ENCODE peak calls at places on chromosomes 3 and 15, in ten cellular contexts. Z is hepatocyte, I is IMR-90, O is neuronal stem cell, T is H9, M is OCI-LY7, F is PC-3, Q is SK-N-SH, A is MM.1S, P is mesenchymal stem cell. K is an unnamed sample.

GRCh38 chr15:87348746-87349145 is 907.8 kb downstream of the NTRK3 start:
- DNase-seq in Z (peak), I (peak), O (no peak), T (no peak), M (no peak), F (peak), Q (no peak), A (no peak), P (peak), K (no peak)

GRCh38 chr3:188339410-188340295 is 185.7 kb downstream of the LPP start:
- DNase-seq in Z (no peak), I (no peak), O (no peak), T (no peak), M (no peak), F (no peak), Q (no peak), A (no peak), P (no peak), K (no peak)

GRCh38 chr3:187997490-187997889 is 156.5 kb upstream of the LPP start:
- DNase-seq in Z (no peak), I (peak), O (no peak), T (no peak), M (no peak), F (no peak), Q (no peak), A (no peak), P (peak), K (no peak)

GRCh38 chr3:188187055-188187454 is 33.1 kb downstream of the LPP start:
- DNase-seq in Z (no peak), I (no peak), O (no peak), T (no peak), M (peak), F (peak), Q (no peak), A (no peak), P (no peak), K (no peak)

GRCh38 chr15:85711590-85712192 is 83.0 kb downstream of the KLHL25 start:
- DNase-seq in Z (no peak), I (peak), O (no peak), T (no peak), M (no peak), F (no peak), Q (no peak), A (no peak), P (no peak), K (no peak)

GRCh38 chr15:80309769-80310384 is 57.9 kb upstream of the CTXND1 start:
- DNase-seq in Z (peak), I (peak), O (peak), T (no peak), M (peak), F (peak), Q (peak), A (no peak), P (peak), K (no peak)

GRCh38 chr3:108311797-108312196 is 15.4 kb downstream of the HHLA2 start:
- DNase-seq in Z (peak), I (peak), O (no peak), T (peak), M (no peak), F (no peak), Q (peak), A (no peak), P (no peak), K (no peak)

GRCh38 chr15:101844916-101845315 is 32.9 kb downstream of the OR4F15 start:
- DNase-seq in Z (no peak), I (no peak), O (no peak), T (no peak), M (no peak), F (no peak), Q (no peak), A (no peak), P (no peak), K (no peak)

GRCh38 chr3:70526966-70527515 is 214.6 kb upstream of the MDFIC2 start:
- DNase-seq in Z (no peak), I (peak), O (no peak), T (no peak), M (no peak), F (no peak), Q (no peak), A (no peak), P (no peak), K (no peak)
- H2AFZ ChIP-seq in Z (no peak), I (no peak), O (no peak), T (no peak), M (no peak), F (no peak), Q (peak), A (no peak), P (no peak), K (no peak)

GRCh38 chr3:178041931-178042330 is 494.3 kb upstream of the KCNMB2 start:
- DNase-seq in Z (no peak), I (no peak), O (no peak), T (no peak), M (no peak), F (no peak), Q (no peak), A (no peak), P (no peak), K (no peak)
- H2AFZ ChIP-seq in Z (no peak), I (no peak), O (no peak), T (no peak), M (no peak), F (no peak), Q (no peak), A (no peak), P (no peak), K (peak)

GRCh38 chr3:9903904-9904303 is 1.3 kb downstream of the IL17RE start:
- DNase-seq in Z (no peak), I (no peak), O (no peak), T (no peak), M (no peak), F (no peak), Q (no peak), A (no peak), P (no peak), K (no peak)

GRCh38 chr3:9906480-9906879 is 3.8 kb downstream of the IL17RE start:
- DNase-seq in Z (no peak), I (no peak), O (no peak), T (no peak), M (no peak), F (no peak), Q (no peak), A (no peak), P (no peak), K (no peak)

GRCh38 chr3:9902372-9903237 is at the start of gene IL17RE:
- DNase-seq in Z (no peak), I (no peak), O (no peak), T (peak), M (no peak), F (no peak), Q (no peak), A (no peak), P (no peak), K (no peak)

GRCh38 chr3:9901967-9902366 is 681 bp upstream of the IL17RE start:
- DNase-seq in Z (no peak), I (no peak), O (no peak), T (no peak), M (no peak), F (no peak), Q (no peak), A (no peak), P (no peak), K (no peak)

DNA sequence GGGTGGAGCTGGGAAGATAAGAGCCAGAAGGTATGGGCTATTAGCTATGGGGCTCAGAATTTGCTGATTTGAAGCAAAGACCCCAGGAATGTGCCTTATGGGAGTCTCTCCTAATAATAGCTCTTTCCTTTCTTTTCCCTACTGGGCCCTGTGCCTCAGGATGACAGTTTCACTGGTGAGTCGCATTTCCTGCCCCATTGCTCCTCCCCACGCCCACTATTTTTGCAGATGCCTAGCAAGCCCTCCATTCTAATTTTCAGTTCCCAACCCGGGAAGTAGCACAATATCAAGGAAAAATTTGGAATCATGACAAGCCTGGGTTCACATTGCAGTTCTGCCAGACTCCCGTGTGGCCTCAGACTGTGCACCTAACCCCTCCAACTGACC is 583 bp downstream of the IL17RE start:
- DNase-seq in Z (no peak), I (peak), O (no peak), T (no peak), M (no peak), F (peak), Q (no peak), A (no peak), P (peak), K (no peak)
- H2AFZ ChIP-seq in Z (peak), I (peak), O (peak), T (no peak), M (no peak), F (peak), Q (peak), A (no peak), P (no peak), K (peak)

GRCh38 chr3:122612706-122613105 is 35.3 kb downstream of the PARP15 start:
- DNase-seq in Z (no peak), I (no peak), O (no peak), T (no peak), M (no peak), F (no peak), Q (no peak), A (no peak), P (no peak), K (no peak)
- H2AFZ ChIP-seq in Z (no peak), I (no peak), O (no peak), T (no peak), M (no peak), F (no peak), Q (no peak), A (no peak), P (no peak), K (no peak)

GRCh38 chr3:27521872-27522265 is 37.7 kb upstream of the SLC4A7 start:
- DNase-seq in Z (no peak), I (no peak), O (no peak), T (no peak), M (no peak), F (no peak), Q (no peak), A (no peak), P (no peak), K (no peak)
- H2AFZ ChIP-seq in Z (no peak), I (peak), O (no peak), T (no peak), M (no peak), F (no peak), Q (no peak), A (no peak), P (no peak), K (peak)

GRCh38 chr3:118480101-118480860 is 554.4 kb downstream of the IGSF11 start:
- DNase-seq in Z (no peak), I (no peak), O (no peak), T (no peak), M (no peak), F (no peak), Q (no peak), A (peak), P (no peak), K (no peak)

GRCh38 chr3:118476885-118477618 is 557.6 kb downstream of the IGSF11 start:
- DNase-seq in Z (no peak), I (no peak), O (no peak), T (no peak), M (no peak), F (no peak), Q (no peak), A (no peak), P (no peak), K (no peak)

GRCh38 chr3:118479376-118479775 is 555.3 kb downstream of the IGSF11 start:
- DNase-seq in Z (no peak), I (no peak), O (no peak), T (no peak), M (no peak), F (no peak), Q (no peak), A (no peak), P (no peak), K (no peak)

GRCh38 chr3:118478706-118479276 is 555.9 kb downstream of the IGSF11 start:
- DNase-seq in Z (no peak), I (no peak), O (no peak), T (peak), M (no peak), F (peak), Q (no peak), A (no peak), P (no peak), K (no peak)

GRCh38 chr3:118477768-118478167 is 556.9 kb downstream of the IGSF11 start:
- DNase-seq in Z (no peak), I (no peak), O (no peak), T (no peak), M (no peak), F (no peak), Q (no peak), A (no peak), P (no peak), K (no peak)
- H2AFZ ChIP-seq in Z (no peak), I (no peak), O (no peak), T (no peak), M (no peak), F (no peak), Q (no peak), A (no peak), P (no peak), K (no peak)

GRCh38 chr3:16658004-16658932 is 53.0 kb upstream of the DAZL start:
- DNase-seq in Z (no peak), I (no peak), O (peak), T (peak), M (peak), F (no peak), Q (peak), A (no peak), P (no peak), K (no peak)
- H2AFZ ChIP-seq in Z (no peak), I (no peak), O (peak), T (no peak), M (no peak), F (no peak), Q (no peak), A (no peak), P (no peak), K (no peak)

DNA sequence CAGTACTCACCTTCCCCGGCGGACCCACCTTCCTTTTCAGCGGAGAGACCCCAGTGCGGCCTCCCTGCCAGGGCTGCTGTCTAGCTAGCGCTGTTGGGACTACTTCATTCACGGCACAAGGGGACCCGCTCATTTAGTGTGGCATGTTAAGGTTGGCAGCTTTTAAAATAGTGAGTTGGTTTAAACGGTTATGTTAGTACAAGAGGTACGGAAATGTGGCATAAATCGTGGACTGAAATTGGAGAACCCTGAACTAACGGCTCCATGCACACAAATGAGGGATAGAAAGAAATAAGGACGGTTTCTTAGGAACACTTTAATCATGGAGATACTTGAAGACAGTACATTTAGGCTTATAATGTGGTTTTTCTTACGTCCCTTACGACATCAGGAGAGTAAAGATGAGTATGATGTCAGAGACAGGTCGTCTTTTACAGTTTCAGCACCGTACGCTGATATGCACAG is 752 bp downstream of the CEP63 start:
- DNase-seq in Z (no peak), I (peak), O (peak), T (no peak), M (peak), F (peak), Q (peak), A (peak), P (peak), K (peak)
- H2AFZ ChIP-seq in Z (peak), I (peak), O (peak), T (no peak), M (peak), F (peak), Q (peak), A (peak), P (peak), K (peak)